ENCODE peak calls at places on chromosomes 6 and 20, in seven cellular contexts. I is H9; L is Kasumi-1; A is putamen; B is astrocyte of the spinal cord; X is kidney; J is activated CD4-positive, alpha-beta T cell treated with anti-CD3 and anti-CD28 coated beads, Interleukin-2, amount 10 ng/mL, durations not matched to agents 7 days and 5 days. N is an unnamed sample.

GRCh38 chr20:38186788-38187221 is 21.7 kb upstream of the TGM2 start:
- DNase-seq in J (no peak), X (no peak), I (no peak), A (no peak), L (no peak), B (peak; percentile 47), N (no peak)

GRCh38 chr20:403582-403957 is 4.5 kb upstream of the RBCK1 start:
- DNase-seq in B (no peak), X (no peak), I (no peak), J (no peak), A (no peak), L (no peak), N (no peak)

GRCh38 chr6:147285087-147285855 is 81.1 kb downstream of the STXBP5 start:
- DNase-seq in X (no peak), I (no peak), B (peak; percentile 73), J (no peak), L (peak; percentile 66), A (peak; percentile 17), N (peak; percentile 35)

GRCh38 chr20:46826343-46826984 is 68.2 kb upstream of the EYA2 start:
- DNase-seq in X (no peak), B (no peak), I (no peak), J (no peak), L (no peak), A (no peak), N (no peak)

GRCh38 chr6:121394151-121394550 is 41.3 kb upstream of the GJA1 start:
- DNase-seq in J (no peak), B (no peak), I (no peak), L (no peak), X (no peak), A (no peak), N (no peak)

GRCh38 chr6:15510536-15511247 is 152.1 kb downstream of the DTNBP1 start:
- DNase-seq in A (no peak), L (no peak), X (no peak), I (no peak), J (no peak), B (no peak), N (no peak)

GRCh38 chr6:2485116-2485515 is 239.7 kb upstream of the GMDS start:
- DNase-seq in B (no peak), I (no peak), A (no peak), J (no peak), X (no peak), L (no peak), N (no peak)

GRCh38 chr20:32488066-32488838 is 96.9 kb downstream of the NOL4L start:
- DNase-seq in I (no peak), X (peak; percentile 7), L (no peak), J (no peak), B (no peak), A (no peak), N (no peak)

GRCh38 chr6:56531839-56532595 is 110.7 kb downstream of the DST start:
- DNase-seq in L (no peak), B (no peak), I (no peak), A (no peak), J (no peak), X (no peak), N (no peak)

GRCh38 chr20:57267158-57267821 is 849 bp upstream of the BMP7 start:
- DNase-seq in L (no peak), I (no peak), A (no peak), B (no peak), J (no peak), X (no peak), N (no peak)

GRCh38 chr6:52522655-52523054 is 54.2 kb downstream of the TRAM2 start:
- DNase-seq in J (no peak), X (no peak), B (peak; percentile 57), I (no peak), A (no peak), L (no peak), N (no peak)

GRCh38 chr20:5150226-5151076 is 23.6 kb downstream of the CDS2 start:
- DNase-seq in B (peak; percentile 55), L (no peak), I (no peak), J (no peak), A (no peak), X (no peak), N (no peak)

GRCh38 chr6:170255426-170256125 is 35.3 kb downstream of the DLL1 start:
- DNase-seq in A (no peak), I (no peak), J (no peak), B (no peak), X (no peak), L (no peak), N (no peak)

GRCh38 chr6:136036601-136037000 is 185.1 kb downstream of the PDE7B start:
- DNase-seq in X (no peak), J (no peak), I (no peak), A (no peak), L (no peak), B (peak; percentile 32), N (no peak)

GRCh38 chr6:31246051-31246495 is 25.8 kb downstream of the HLA-C start:
- DNase-seq in A (no peak), I (no peak), X (no peak), B (peak; percentile 69), L (no peak), J (no peak), N (no peak)